ENCODE peak calls at places on chromosomes 11 and 22, in nine cellular contexts. J is posterior cingulate gyrus; D is neuronal stem cell; O is small intestine; L is stimulated activated CD4-positive, alpha-beta T cell treated with anti-CD3 and anti-CD28 coated beads, Interleukin-12 subunit alpha, Interleukin-12 subunit beta, amount 100 ng/mL, for 4 hours; U is fibroblast of the aortic adventitia; E is activated CD8-positive, alpha-beta memory T cell treated with anti-CD3 and anti-CD28 coated beads, Interleukin-2, amount 10 ng/mL, durations not matched to agents 7 days and 5 days; Q is HTR-8/SVneo; G is NCI-H2081 treated with DMSO at 0.1 percent for 48 hours. C is an unnamed sample.
A peak's percentile ranks its signal among the peaks of the same experiment; 100 is the strongest.

GRCh38 chr11:112248216-112248615 is 12.4 kb downstream of the PLET1 start:
- DNase-seq in J (no peak), D (no peak), O (no peak), L (no peak), U (peak; percentile 58), E (no peak), Q (no peak), G (no peak), C (no peak)

GRCh38 chr11:1283906-1284305 is 25.5 kb downstream of the TOLLIP start:
- DNase-seq in J (peak; percentile 55), D (no peak), O (no peak), L (no peak), U (no peak), E (no peak), Q (no peak), G (no peak), C (no peak)

GRCh38 chr11:78796956-78797355 is 222.3 kb upstream of the NARS2 start:
- DNase-seq in J (no peak), D (no peak), O (no peak), L (no peak), U (peak; percentile 96), E (no peak), Q (no peak), G (no peak), C (no peak)

GRCh38 chr11:121464352-121464946 is 11.7 kb upstream of the SORL1-AS1 start:
- DNase-seq in J (peak; percentile 91), D (no peak), O (peak; percentile 23), L (peak; percentile 68), U (peak; percentile 88), E (peak; percentile 88), Q (peak; percentile 92), G (no peak), C (no peak)

GRCh38 chr11:65900125-65900898 is at the start of gene FOSL1:
- DNase-seq in J (peak; percentile 88), D (no peak), O (peak; percentile 96), L (peak; percentile 94), U (peak; percentile 93), E (peak; percentile 93), Q (peak; percentile 95), G (no peak), C (peak; percentile 69)

GRCh38 chr11:115613986-115614625 is 109.9 kb upstream of the CADM1 start:
- DNase-seq in J (no peak), D (no peak), O (no peak), L (no peak), U (no peak), E (no peak), Q (peak; percentile 55), G (no peak), C (no peak)

GRCh38 chr11:103007521-103007920 is 52.0 kb upstream of the MMP13 start:
- DNase-seq in J (no peak), D (no peak), O (no peak), L (no peak), U (peak; percentile 40), E (no peak), Q (peak; percentile 34), G (no peak), C (no peak)

GRCh38 chr22:38180841-38181452 is 683 bp downstream of the PLA2G6 start:
- DNase-seq in J (peak; percentile 83), D (no peak), O (peak; percentile 55), L (no peak), U (no peak), E (peak; percentile 75), Q (no peak), G (no peak), C (no peak)

GRCh38 chr11:20024172-20024935 is 135.9 kb downstream of the DBX1 start:
- DNase-seq in J (no peak), D (no peak), O (no peak), L (no peak), U (no peak), E (no peak), Q (no peak), G (no peak), C (no peak)

GRCh38 chr11:9868641-9869040 is 204.8 kb downstream of the SWAP70 start:
- DNase-seq in J (no peak), D (no peak), O (no peak), L (no peak), U (no peak), E (no peak), Q (no peak), G (no peak), C (no peak)

GRCh38 chr11:6418199-6418957 is 516 bp downstream of the APBB1 start:
- DNase-seq in J (no peak), D (peak; percentile 48), O (peak; percentile 16), L (no peak), U (no peak), E (peak; percentile 46), Q (peak; percentile 22), G (no peak), C (no peak)

GRCh38 chr11:73139476-73140198 is 2.5 kb downstream of the FCHSD2 start:
- DNase-seq in J (no peak), D (no peak), O (peak; percentile 25), L (no peak), U (peak; percentile 50), E (no peak), Q (no peak), G (no peak), C (no peak)

GRCh38 chr22:31952459-31952858 is 8.1 kb downstream of the YWHAH start:
- DNase-seq in J (no peak), D (no peak), O (no peak), L (no peak), U (peak; percentile 92), E (no peak), Q (no peak), G (no peak), C (no peak)